ENCODE peak calls at places on chromosomes 1 and 21, in eight cellular contexts. I is heart left ventricle, S is pancreas, M is astrocyte, K is hepatocyte, G is kidney, J is A549, T is uterus. R is an unnamed sample.

GRCh38 chr1:89047734-89048133 is 17.3 kb downstream of the GBP1 start:
- DNase-seq in J (no peak), M (peak; percentile 92), G (no peak), S (no peak), K (no peak), I (no peak), T (no peak), R (peak; percentile 93)

GRCh38 chr1:153608742-153609584 is 4.0 kb downstream of the S100A16 start:
- DNase-seq in G (peak; percentile 92), I (peak; percentile 80), S (no peak), J (peak; percentile 98), M (peak; percentile 93), K (peak; percentile 79), T (peak; percentile 88), R (peak; percentile 88)

GRCh38 chr1:945910-946565 is 13.0 kb downstream of the NOC2L start:
- DNase-seq in T (no peak), M (no peak), S (no peak), G (no peak), I (no peak), J (no peak), K (no peak), R (no peak)

GRCh38 chr1:19676438-19676922 is 11.8 kb downstream of the HTR6 start:
- DNase-seq in S (no peak), I (peak; percentile 80), M (peak; percentile 55), K (peak; percentile 87), J (peak; percentile 28), T (no peak), G (no peak), R (peak; percentile 70)

GRCh38 chr21:42568834-42569731 is 55.4 kb downstream of the SLC37A1 start:
- DNase-seq in G (peak; percentile 84), J (no peak), S (peak; percentile 41), M (no peak), I (peak; percentile 4), T (peak; percentile 6), K (no peak), R (no peak)

GRCh38 chr1:111199881-111200801 is at the start of gene DENND2D:
- DNase-seq in S (peak; percentile 79), T (peak; percentile 27), K (no peak), J (no peak), G (no peak), I (peak; percentile 56), M (no peak), R (no peak)

GRCh38 chr1:65068202-65069011 is 79.6 kb upstream of the AK4 start:
- DNase-seq in I (no peak), S (no peak), T (peak; percentile 29), K (peak; percentile 16), J (no peak), M (no peak), G (no peak), R (no peak)

GRCh38 chr1:171252482-171252881 is 4.2 kb downstream of the FMO1 start:
- DNase-seq in M (no peak), I (no peak), G (no peak), J (no peak), S (no peak), K (no peak), T (no peak), R (no peak)

GRCh38 chr1:33167650-33168447 is 14.0 kb downstream of the TRIM62 start:
- DNase-seq in G (no peak), J (no peak), K (no peak), M (peak; percentile 22), S (no peak), I (no peak), T (no peak), R (no peak)

GRCh38 chr1:112675728-112676381 is 1.4 kb downstream of the MOV10 start:
- DNase-seq in G (no peak), T (no peak), J (no peak), K (no peak), M (no peak), S (no peak), I (no peak), R (peak; percentile 9)
- H3K27ac ChIP-seq in G (peak overlapping the region; percentile 91), T (peak overlapping the region; percentile 96), J (peak overlapping the region; percentile 97), K (peak overlapping the region; percentile 99), M (peak overlapping the region; percentile 86), S (peak overlapping the region; percentile 82), I (peak overlapping the region; percentile 94), R (peak overlapping the region; percentile 78)

DNA sequence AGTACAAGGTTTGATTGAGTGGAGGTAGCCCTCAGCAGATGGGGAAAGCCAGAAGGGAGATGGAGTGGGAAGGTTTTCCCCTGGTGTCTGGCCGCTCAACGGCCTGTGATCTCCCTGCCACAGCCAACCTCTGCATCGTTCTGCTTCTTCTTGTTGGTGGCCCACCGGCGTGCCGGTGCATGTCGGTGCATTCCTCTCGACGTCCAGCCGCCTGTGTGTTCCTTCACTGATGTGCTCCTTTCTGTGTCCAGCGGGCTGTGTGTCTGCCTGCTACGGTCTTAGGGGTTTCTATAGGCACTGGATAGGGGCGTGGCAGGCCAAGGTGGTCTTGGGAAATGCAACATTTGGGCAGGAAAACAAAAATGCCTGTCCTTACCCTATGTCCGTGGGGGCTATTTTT is 101.0 kb downstream of the XPR1 start:
- DNase-seq in M (no peak), I (no peak), T (no peak), S (no peak), G (peak; percentile 45), K (no peak), J (no peak), R (no peak)
- H3K9me3 ChIP-seq in M (peaks cover 7% of the 10 kb centered on the region), I (peaks cover 42% of the 10 kb centered on the region), T (peaks cover 5% of the 10 kb centered on the region), S (no peaks in the 10 kb centered on the region), G (peaks cover 23% of the 10 kb centered on the region), K (peaks cover 6% of the 10 kb centered on the region), J (peaks cover 30% of the 10 kb centered on the region), R (no peaks in the 10 kb centered on the region)

DNA sequence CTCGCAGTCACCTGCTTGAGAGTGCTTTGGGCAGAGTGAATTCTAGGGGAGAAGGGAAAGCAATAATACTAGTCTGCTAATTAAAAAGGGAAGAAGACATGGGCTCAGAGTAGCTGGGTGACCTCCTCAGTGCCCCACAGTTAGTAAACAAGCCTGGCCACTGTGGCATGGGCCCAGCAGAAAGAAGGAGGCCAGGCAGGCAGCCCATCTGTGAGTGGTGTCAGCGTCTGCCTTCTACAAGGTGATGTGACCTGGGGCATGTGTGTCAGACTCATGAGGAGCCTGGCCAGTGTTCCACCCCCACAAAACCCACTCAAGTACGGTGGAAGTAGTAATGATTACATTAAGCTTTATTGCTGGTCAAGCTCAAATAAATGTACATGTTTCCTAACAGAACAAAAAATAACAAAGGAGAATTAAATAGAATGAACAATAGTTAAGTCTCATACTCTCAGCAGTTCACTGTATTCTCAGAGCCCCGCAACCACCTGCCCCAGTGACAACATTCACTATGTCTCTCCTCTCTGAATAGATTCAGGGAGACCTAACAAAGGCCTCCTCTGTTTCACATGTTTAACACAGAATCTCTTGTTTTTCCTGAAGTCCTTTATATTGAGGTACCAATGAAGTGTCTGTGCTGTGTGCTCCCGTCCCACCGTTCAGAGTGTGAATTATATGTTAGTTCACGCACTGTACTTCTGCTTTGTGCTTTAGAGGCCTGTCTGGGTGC is 32.5 kb downstream of the SLC22A15 start:
- DNase-seq in J (no peak), T (no peak), M (no peak), S (no peak), I (peak; percentile 37), K (no peak), G (no peak), R (no peak)
- H3K4me1 ChIP-seq in J (no peaks in the 10 kb centered on the region), T (no peaks in the 10 kb centered on the region), M (no peaks in the 10 kb centered on the region), S (no peaks in the 10 kb centered on the region), I (peaks cover 2% of the 10 kb centered on the region), K (no peaks in the 10 kb centered on the region), G (no peaks in the 10 kb centered on the region), R (no peaks in the 10 kb centered on the region)

GRCh38 chr1:223211323-223211985 is 68.4 kb upstream of the TLR5 start:
- DNase-seq in S (no peak), M (no peak), K (no peak), J (no peak), I (no peak), T (no peak), G (no peak), R (peak; percentile 47)

GRCh38 chr1:223209992-223210785 is 67.1 kb upstream of the TLR5 start:
- DNase-seq in K (no peak), I (no peak), T (no peak), J (no peak), M (no peak), G (no peak), S (no peak), R (no peak)

GRCh38 chr1:223212441-223212840 is 69.4 kb upstream of the TLR5 start:
- DNase-seq in K (no peak), I (no peak), J (no peak), S (no peak), G (no peak), M (no peak), T (no peak), R (no peak)

GRCh38 chr1:223209293-223209898 is 66.3 kb upstream of the TLR5 start:
- DNase-seq in S (no peak), T (no peak), G (no peak), K (no peak), I (no peak), M (peak; percentile 58), J (no peak), R (peak; percentile 67)

DNA sequence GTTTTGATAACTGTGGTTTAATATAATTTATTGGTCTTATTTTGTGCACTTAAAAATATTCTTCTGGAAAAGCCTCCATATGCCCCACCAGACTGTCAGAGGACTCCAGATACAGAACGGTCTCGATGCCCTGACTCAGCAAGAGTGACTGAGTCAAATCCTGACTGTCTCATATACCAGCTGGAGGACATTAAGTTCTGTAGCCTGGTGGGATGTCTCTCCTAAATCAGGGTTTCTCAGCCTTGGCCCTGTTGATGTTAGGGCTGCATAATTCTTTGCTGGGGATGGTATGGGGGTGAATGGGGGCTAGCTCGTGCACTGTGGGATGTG is 67.7 kb upstream of the TLR5 start:
- DNase-seq in G (no peak), K (no peak), S (no peak), T (no peak), M (no peak), I (no peak), J (no peak), R (peak; percentile 49)
- H3K27ac ChIP-seq in G (no peak overlapping the region), K (no peak overlapping the region), S (no peak overlapping the region), T (no peak overlapping the region), M (no peak overlapping the region), I (no peak overlapping the region), J (no peak overlapping the region), R (no peak overlapping the region)

GRCh38 chr1:2948751-2949680 is 72.3 kb upstream of the ACTRT2 start:
- DNase-seq in M (no peak), T (no peak), S (peak; percentile 46), G (peak; percentile 42), I (no peak), K (no peak), J (no peak), R (no peak)
- H3K9me3 ChIP-seq in M (peaks cover 4% of the 10 kb centered on the region), T (no peaks in the 10 kb centered on the region), S (no peaks in the 10 kb centered on the region), G (peaks cover 5% of the 10 kb centered on the region), I (peaks cover 11% of the 10 kb centered on the region), K (no peaks in the 10 kb centered on the region), J (no peaks in the 10 kb centered on the region), R (peaks cover 6% of the 10 kb centered on the region)

DNA sequence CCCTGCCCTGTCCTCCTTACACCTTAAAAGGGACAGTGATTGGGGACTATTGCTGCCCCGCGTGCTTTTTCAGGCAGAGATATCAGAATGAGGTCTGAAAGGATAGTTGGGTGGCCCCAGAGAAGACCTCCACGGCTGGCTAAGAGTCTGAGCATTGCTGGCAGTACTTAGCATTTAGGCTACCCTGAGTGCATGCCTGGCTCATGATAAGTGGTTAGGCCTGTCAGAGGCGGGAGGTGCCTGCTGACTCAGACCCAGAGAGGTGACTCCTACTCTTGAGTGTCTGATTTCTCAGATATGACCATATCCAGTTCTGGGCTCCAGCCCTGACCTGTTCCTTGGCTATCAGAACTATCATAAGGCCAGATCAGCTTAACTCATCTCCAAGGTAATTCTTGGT is 213.7 kb downstream of the PBX1 start:
- DNase-seq in I (peak; percentile 82), T (peak; percentile 87), S (peak; percentile 74), M (peak; percentile 98), J (peak; percentile 47), G (no peak), K (peak; percentile 79), R (peak; percentile 99)
- H3K4me1 ChIP-seq in I (peaks cover 69% of the 10 kb centered on the region), T (peaks cover 19% of the 10 kb centered on the region), S (peaks cover 65% of the 10 kb centered on the region), M (peaks cover 38% of the 10 kb centered on the region), J (peaks cover 98% of the 10 kb centered on the region), G (peaks cover 23% of the 10 kb centered on the region), K (peaks cover 62% of the 10 kb centered on the region), R (peaks cover 36% of the 10 kb centered on the region)

GRCh38 chr1:38780133-38780532 is 79.4 kb downstream of the RRAGC start:
- DNase-seq in J (no peak), M (no peak), K (no peak), I (no peak), S (no peak), G (no peak), T (no peak), R (no peak)
- H3K27ac ChIP-seq in J (no peak overlapping the region), M (no peak overlapping the region), K (no peak overlapping the region), I (no peak overlapping the region), S (no peak overlapping the region), G (no peak overlapping the region), T (no peak overlapping the region), R (no peak overlapping the region)

R was measured in fibroblast of lung.